ENCODE peak calls at places on chromosomes 16 and 17, in seven cellular contexts. A is SK-N-SH, U is HepG2, X is GM12892, O is K562, H is H1, M is GM12878. V is an unnamed sample.

GRCh38 chr17:42760652-42761581 is at the start of gene RAMP2:
- DNase-seq in A (peak), U (no peak), X (no peak), O (no peak), H (no peak), M (no peak), V (no peak)

GRCh38 chr17:51491416-51491815 is 231.1 kb downstream of the UTP18 start:
- DNase-seq in A (no peak), U (no peak), X (no peak), O (no peak), H (no peak), M (no peak), V (no peak)

GRCh38 chr16:47142469-47143328 is 1.0 kb downstream of the NETO2 start:
- DNase-seq in A (peak), U (no peak), X (peak), O (peak), H (no peak), M (no peak), V (peak)

GRCh38 chr17:27384721-27385120 is 71.5 kb upstream of the KSR1 start:
- DNase-seq in A (no peak), U (no peak), X (no peak), O (no peak), H (no peak), M (no peak), V (no peak)

GRCh38 chr17:7997186-7997585 is 5.2 kb upstream of the GUCY2D start:
- DNase-seq in A (no peak), U (peak), X (no peak), O (no peak), H (no peak), M (no peak), V (no peak)

GRCh38 chr16:2095315-2095853 is 40.3 kb downstream of the PKD1 start:
- DNase-seq in A (no peak), U (no peak), X (no peak), O (no peak), H (no peak), M (no peak), V (no peak)

GRCh38 chr16:3143598-3144330 is 8.9 kb downstream of the ZNF213 start:
- DNase-seq in A (peak), U (no peak), X (no peak), O (no peak), H (no peak), M (no peak), V (no peak)

GRCh38 chr16:85579199-85579598 is 33.9 kb upstream of the GSE1 start:
- DNase-seq in A (no peak), U (no peak), X (no peak), O (peak), H (peak), M (no peak), V (no peak)

GRCh38 chr16:70473446-70474319 is 19.3 kb downstream of the FCSK start:
- DNase-seq in A (peak), U (no peak), X (no peak), O (no peak), H (no peak), M (no peak), V (no peak)

GRCh38 chr16:23145186-23145585 is 4.1 kb downstream of the USP31 start:
- DNase-seq in A (no peak), U (no peak), X (no peak), O (no peak), H (no peak), M (no peak), V (no peak)

GRCh38 chr17:80605326-80606066 is 60.9 kb downstream of the RPTOR start:
- DNase-seq in A (no peak), U (peak), X (peak), O (no peak), H (no peak), M (peak), V (peak)

GRCh38 chr16:83968483-83968865 is 430 bp downstream of the NECAB2 start:
- DNase-seq in A (peak), U (no peak), X (no peak), O (peak), H (no peak), M (no peak), V (no peak)

GRCh38 chr17:49497147-49498036 is 2.3 kb downstream of the NGFR start:
- DNase-seq in A (peak), U (no peak), X (no peak), O (no peak), H (no peak), M (no peak), V (no peak)

GRCh38 chr16:85377388-85378144 is 235.6 kb upstream of the GSE1 start:
- DNase-seq in A (peak), U (no peak), X (no peak), O (peak), H (no peak), M (no peak), V (no peak)

GRCh38 chr17:79574108-79574507 is 36.7 kb downstream of the RBFOX3 start:
- DNase-seq in A (no peak), U (no peak), X (no peak), O (no peak), H (no peak), M (no peak), V (no peak)

GRCh38 chr17:57519199-57519598 is 225.9 kb downstream of the CCDC182 start:
- DNase-seq in A (no peak), U (no peak), X (no peak), O (no peak), H (peak), M (no peak), V (no peak)

GRCh38 chr17:76689859-76690258 is 20.9 kb downstream of the MXRA7 start:
- DNase-seq in A (no peak), U (no peak), X (no peak), O (no peak), H (no peak), M (no peak), V (no peak)

GRCh38 chr17:80987941-80988461 is 3.6 kb upstream of the CHMP6 start:
- DNase-seq in A (peak), U (peak), X (no peak), O (no peak), H (no peak), M (no peak), V (no peak)

GRCh38 chr17:4956493-4957061 is 5.7 kb downstream of the ENO3 start:
- DNase-seq in A (no peak), U (no peak), X (no peak), O (peak), H (no peak), M (no peak), V (no peak)

GRCh38 chr16:3716831-3717234 is 491 bp downstream of the TRAP1 start:
- DNase-seq in A (peak), U (no peak), X (no peak), O (no peak), H (no peak), M (no peak), V (no peak)

GRCh38 chr16:21083729-21084268 is 66.8 kb downstream of the DNAH3 start:
- DNase-seq in A (peak), U (peak), X (peak), O (peak), H (peak), M (no peak), V (peak)

GRCh38 chr16:12016166-12016947 is 39.8 kb downstream of the SNX29 start:
- DNase-seq in A (no peak), U (no peak), X (no peak), O (no peak), H (no peak), M (no peak), V (no peak)

GRCh38 chr16:62254847-62255246 is 218.6 kb upstream of the CDH8 start:
- DNase-seq in A (peak), U (no peak), X (no peak), O (no peak), H (no peak), M (no peak), V (no peak)

GRCh38 chr17:44219636-44220210 is at the start of gene UBTF:
- DNase-seq in A (peak), U (peak), X (no peak), O (peak), H (no peak), M (no peak), V (no peak)

GRCh38 chr16:81995651-81996050 is 15.6 kb downstream of the SDR42E1 start:
- DNase-seq in A (no peak), U (no peak), X (no peak), O (no peak), H (no peak), M (no peak), V (no peak)

GRCh38 chr17:29124931-29125270 is 55.3 kb downstream of the MYO18A start:
- DNase-seq in A (no peak), U (no peak), X (no peak), O (peak), H (no peak), M (no peak), V (no peak)

GRCh38 chr16:53043462-53043861 is 9.2 kb downstream of the CHD9NB start:
- DNase-seq in A (no peak), U (no peak), X (no peak), O (no peak), H (no peak), M (no peak), V (no peak)

GRCh38 chr16:79090966-79091365 is 509.6 kb downstream of the MAF start:
- DNase-seq in A (no peak), U (no peak), X (no peak), O (no peak), H (no peak), M (no peak), V (no peak)

GRCh38 chr17:65166785-65167184 is 29.6 kb downstream of the RGS9 start:
- DNase-seq in A (no peak), U (no peak), X (no peak), O (no peak), H (no peak), M (no peak), V (no peak)

GRCh38 chr16:1548234-1548633 is 14.8 kb downstream of the TMEM204 start:
- DNase-seq in A (no peak), U (no peak), X (no peak), O (no peak), H (no peak), M (no peak), V (no peak)

GRCh38 chr17:10875411-10875810 is 37.5 kb upstream of the PIRT start:
- DNase-seq in A (no peak), U (no peak), X (no peak), O (peak), H (no peak), M (no peak), V (no peak)

GRCh38 chr17:75763613-75764416 is 1.2 kb downstream of the GALK1 start:
- DNase-seq in A (peak), U (peak), X (no peak), O (peak), H (no peak), M (no peak), V (peak)

GRCh38 chr17:75152971-75153853 is 1.1 kb downstream of the JPT1 start:
- DNase-seq in A (peak), U (peak), X (no peak), O (peak), H (no peak), M (no peak), V (no peak)

GRCh38 chr17:78923660-78924453 is 1.3 kb downstream of the TIMP2 start:
- DNase-seq in A (peak), U (no peak), X (peak), O (peak), H (no peak), M (no peak), V (peak)

GRCh38 chr17:79444226-79444625 is 166.6 kb downstream of the RBFOX3 start:
- DNase-seq in A (no peak), U (no peak), X (no peak), O (no peak), H (no peak), M (no peak), V (no peak)

GRCh38 chr17:69411766-69412165 is 2.7 kb upstream of the MAP2K6 start:
- DNase-seq in A (no peak), U (no peak), X (no peak), O (no peak), H (no peak), M (no peak), V (no peak)

GRCh38 chr17:69412336-69412735 is 2.2 kb upstream of the MAP2K6 start:
- DNase-seq in A (no peak), U (no peak), X (no peak), O (no peak), H (no peak), M (no peak), V (no peak)

GRCh38 chr17:69415431-69415830 is 934 bp downstream of the MAP2K6 start:
- DNase-seq in A (no peak), U (no peak), X (no peak), O (no peak), H (no peak), M (no peak), V (no peak)

GRCh38 chr17:69417545-69418483 is 3.3 kb downstream of the MAP2K6 start:
- DNase-seq in A (no peak), U (no peak), X (no peak), O (no peak), H (no peak), M (no peak), V (no peak)

DNA sequence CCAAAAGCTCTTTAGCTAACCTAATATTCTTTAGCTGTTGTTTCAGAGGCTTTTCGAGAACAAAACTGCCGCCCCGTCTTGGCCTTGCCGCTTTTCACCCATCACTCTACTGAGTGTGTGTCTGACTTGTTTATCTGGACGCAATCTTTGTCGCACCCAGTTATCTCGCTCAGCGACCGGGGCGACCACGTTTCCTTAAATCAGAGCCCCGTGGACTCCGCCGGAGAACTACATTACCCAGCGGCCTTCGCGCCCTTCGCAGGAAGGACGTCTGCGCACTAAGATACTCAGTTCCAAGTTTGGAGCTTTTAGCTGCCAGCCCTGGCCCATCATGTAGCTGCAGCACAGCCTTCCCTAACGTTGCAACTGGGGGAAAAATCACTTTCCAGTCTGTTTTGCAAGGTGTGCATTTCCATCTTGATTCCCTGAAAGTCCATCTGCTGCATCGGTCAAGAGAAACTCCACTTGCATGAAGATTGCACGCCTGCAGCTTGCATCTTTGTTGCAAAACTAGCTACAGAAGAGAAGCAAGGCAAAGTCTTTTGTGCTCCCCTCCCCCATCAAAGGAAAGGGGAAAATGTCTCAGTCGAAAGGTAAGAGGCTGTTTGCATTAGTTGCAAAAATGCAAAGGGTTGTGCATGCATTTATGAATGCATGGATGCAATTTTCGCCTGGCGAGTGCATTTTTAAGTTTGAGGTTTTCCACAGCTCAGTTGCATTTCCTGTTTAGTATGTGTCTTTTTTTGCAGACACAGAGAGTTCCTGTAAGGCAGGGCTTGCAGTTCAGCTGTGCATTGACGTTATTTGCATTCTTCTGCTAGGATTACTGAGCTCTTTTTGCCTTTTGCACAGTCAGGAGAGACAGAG is at the start of gene MAP2K6:
- DNase-seq in A (peak), U (peak), X (peak), O (peak), H (peak), M (peak), V (peak)
- TF ChIP-seq TAF1 in A (peak), U (peak), X (no peak), O (no peak), H (peak), M (no peak), V (peak)

DNA sequence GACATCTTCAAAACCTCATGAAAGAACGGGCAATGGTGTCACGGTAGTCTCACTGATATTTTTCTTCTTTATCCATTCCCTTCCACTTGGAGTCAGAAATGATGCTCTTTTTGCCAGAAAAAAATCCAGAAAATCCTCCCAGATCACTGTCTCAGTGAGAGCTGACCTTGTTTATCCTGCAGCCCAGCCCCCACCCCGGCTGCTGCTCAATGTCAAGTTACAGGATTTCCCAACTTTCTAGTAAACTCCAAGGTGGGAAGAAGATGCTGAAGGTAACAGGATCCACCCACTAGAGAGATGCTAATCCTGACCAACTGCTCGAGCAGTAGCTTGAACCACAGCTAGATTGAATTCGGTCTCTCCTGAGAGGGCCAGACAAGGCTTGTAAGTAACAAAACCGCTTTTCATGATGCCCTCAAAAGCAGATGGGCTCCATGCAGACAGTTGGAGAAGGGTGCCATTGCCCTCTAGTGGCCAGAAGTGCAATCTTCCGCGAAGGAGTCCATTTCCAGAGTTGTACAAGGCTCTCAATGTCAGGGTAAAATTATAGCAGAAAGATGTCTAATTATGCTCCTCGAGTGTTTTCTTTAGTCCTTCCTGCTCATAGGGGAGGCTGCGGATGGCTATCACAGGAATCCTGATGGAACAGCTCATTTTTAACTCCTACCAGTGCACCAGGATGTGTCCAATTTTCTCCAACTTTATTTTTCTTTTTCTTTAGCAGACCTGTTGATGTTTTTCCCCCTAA is 4.0 kb downstream of the CDH11 start:
- DNase-seq in A (peak), U (peak), X (peak), O (peak), H (no peak), M (peak), V (no peak)
- TF ChIP-seq TAF1 in A (no peak), U (no peak), X (no peak), O (no peak), H (no peak), M (no peak), V (no peak)

GRCh38 chr17:2266045-2266864 is 37.3 kb downstream of the SMG6 start:
- DNase-seq in A (no peak), U (no peak), X (no peak), O (no peak), H (no peak), M (peak), V (no peak)

GRCh38 chr17:2263183-2263954 is 40.2 kb downstream of the SMG6 start:
- DNase-seq in A (no peak), U (no peak), X (no peak), O (no peak), H (no peak), M (no peak), V (no peak)

GRCh38 chr17:2266865-2267228 is 36.7 kb downstream of the SMG6 start:
- DNase-seq in A (no peak), U (no peak), X (no peak), O (no peak), H (no peak), M (no peak), V (no peak)

GRCh38 chr17:2262146-2262587 is 41.4 kb downstream of the SMG6 start:
- DNase-seq in A (no peak), U (no peak), X (no peak), O (no peak), H (no peak), M (no peak), V (no peak)

DNA sequence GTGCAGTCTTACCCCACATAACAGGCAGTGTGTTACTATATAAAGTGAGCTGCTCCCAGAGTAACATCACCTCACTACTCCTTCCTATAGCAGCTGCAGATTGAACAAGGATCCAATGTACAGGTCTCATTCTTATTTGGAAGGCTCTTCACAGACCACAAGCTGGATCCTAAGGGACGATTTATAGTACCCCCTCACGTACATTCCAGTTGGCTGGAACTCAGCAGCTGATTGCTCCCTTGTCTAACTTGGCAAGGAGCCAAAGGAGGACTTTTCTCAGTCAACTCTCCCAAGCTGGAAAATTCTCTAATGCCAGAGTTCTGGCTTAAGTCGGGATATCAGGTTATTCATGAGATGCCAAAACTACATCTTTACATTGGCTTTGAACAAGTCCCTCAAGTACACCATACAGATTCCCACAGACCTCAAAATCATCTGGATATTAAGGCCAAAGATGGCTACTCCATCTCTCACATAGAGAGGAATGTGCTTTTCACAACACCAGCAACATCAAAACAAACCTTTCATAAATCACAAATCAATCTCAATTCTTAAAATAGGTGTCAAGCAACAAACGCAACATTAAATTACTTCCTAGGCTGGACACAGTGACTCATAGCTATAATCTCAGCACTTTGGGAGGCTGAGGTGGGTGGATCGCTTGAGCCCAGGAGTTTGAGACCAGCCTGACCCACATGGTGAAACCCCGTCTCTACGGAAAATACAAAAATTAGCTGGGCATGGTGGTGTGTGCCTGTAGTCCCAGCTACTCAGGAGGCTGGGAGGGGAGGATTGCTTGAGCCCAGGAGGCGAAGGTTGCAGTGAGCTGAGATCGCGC is 39.3 kb downstream of the SMG6 start:
- DNase-seq in A (no peak), U (no peak), X (no peak), O (no peak), H (no peak), M (no peak), V (no peak)
- TF ChIP-seq TAF1 in A (no peak), U (no peak), X (no peak), O (no peak), H (no peak), M (no peak), V (no peak)

GRCh38 chr16:89322381-89323119 is 105.0 kb downstream of the ZNF778 start:
- DNase-seq in A (peak), U (peak), X (no peak), O (peak), H (no peak), M (no peak), V (no peak)
- TF ChIP-seq TAF1 in A (no peak), U (no peak), X (no peak), O (no peak), H (no peak), M (no peak), V (no peak)

V was measured in GM12891.